ENCODE peak calls at places on chromosomes 16 and 17, in five cellular contexts. R is AG08395; J is activated CD8-positive, alpha-beta memory T cell treated with anti-CD3 and anti-CD28 coated beads, Interleukin-2, amount 10 ng/mL, durations not matched to agents 7 days and 5 days; M is A673; O is NCI-H1105 treated with DMSO at 0.1 percent for 48 hours. W is an unnamed sample.

GRCh38 chr17:29595943-29596774 is 3.2 kb downstream of the ANKRD13B start:
- DNase-seq in O (no peak), J (no peak), M (no peak), R (no peak), W (no peak)

GRCh38 chr17:4944554-4945175 is 3.7 kb downstream of the PFN1 start:
- DNase-seq in R (no peak), M (no peak), J (peak), O (no peak), W (no peak)

GRCh38 chr17:29059281-29059680 is 16.3 kb downstream of the PIPOX start:
- DNase-seq in O (no peak), J (no peak), M (no peak), R (no peak), W (no peak)

GRCh38 chr17:72603346-72604242 is 482.8 kb downstream of the SOX9 start:
- DNase-seq in M (no peak), O (no peak), J (no peak), R (no peak), W (no peak)

GRCh38 chr17:28340374-28340773 is 4.8 kb downstream of the TNFAIP1 start:
- DNase-seq in R (no peak), O (no peak), J (no peak), M (no peak), W (no peak)

GRCh38 chr16:81797443-81797842 is 18.4 kb downstream of the PLCG2 start:
- DNase-seq in J (peak), O (no peak), R (no peak), M (no peak), W (no peak)

GRCh38 chr17:6868579-6868978 is 37.0 kb upstream of the TEKT1 start:
- DNase-seq in O (no peak), R (no peak), M (no peak), J (no peak), W (no peak)

GRCh38 chr17:42682400-42683384 is at the start of gene CNTNAP1:
- DNase-seq in M (peak), J (peak), O (peak), R (peak), W (peak)

GRCh38 chr17:22507823-22508222 is 815.5 kb downstream of the KCNJ18 start:
- DNase-seq in R (no peak), M (no peak), O (no peak), J (no peak), W (peak)

GRCh38 chr16:78791011-78791410 is 691.6 kb downstream of the WWOX start:
- DNase-seq in J (no peak), R (no peak), M (no peak), O (no peak), W (no peak)

GRCh38 chr17:66177048-66177447 is 14.9 kb downstream of the CEP112 start:
- DNase-seq in J (no peak), M (no peak), R (no peak), O (peak), W (no peak)

GRCh38 chr17:50205111-50205821 is 3.8 kb upstream of the COL1A1 start:
- DNase-seq in O (no peak), R (no peak), J (no peak), M (no peak), W (no peak)

GRCh38 chr17:49035470-49036269 is 38.5 kb downstream of the IGF2BP1 start:
- DNase-seq in J (peak), M (peak), O (peak), R (peak), W (peak)

GRCh38 chr17:7825206-7825980 is 8.6 kb upstream of the KDM6B start:
- DNase-seq in M (peak), R (peak), O (no peak), J (no peak), W (peak)